ENCODE peak calls at places on chromosome 1, in eight cellular contexts. One of them, this sample, is unnamed.

GRCh38 chr1:17167783-17168479 is 37.0 kb upstream of the PADI1 start:
- DNase-seq in upper lobe of left lung: no peak
- DNase-seq in tibial nerve: no peak
- DNase-seq in A549: peak; percentile 80
- DNase-seq in adrenal gland: peak; percentile 71
- DNase-seq in esophagus squamous epithelium: no peak
- DNase-seq in K562: no peak
- DNase-seq in IMR-90: peak; percentile 88
- DNase-seq in this sample: peak; percentile 67

GRCh38 chr1:17587693-17588047 is 48.2 kb downstream of the ARHGEF10L start:
- DNase-seq in upper lobe of left lung: no peak
- DNase-seq in IMR-90: peak; percentile 68
- DNase-seq in esophagus squamous epithelium: no peak
- DNase-seq in tibial nerve: no peak
- DNase-seq in K562: no peak
- DNase-seq in adrenal gland: no peak
- DNase-seq in A549: peak; percentile 16
- DNase-seq in this sample: peak; percentile 49

GRCh38 chr1:11930571-11931445 is 3.7 kb upstream of the PLOD1 start:
- DNase-seq in K562: no peak
- DNase-seq in tibial nerve: no peak
- DNase-seq in esophagus squamous epithelium: no peak
- DNase-seq in adrenal gland: no peak
- DNase-seq in IMR-90: peak; percentile 83
- DNase-seq in A549: no peak
- DNase-seq in upper lobe of left lung: no peak
- DNase-seq in this sample: peak; percentile 44

GRCh38 chr1:81553503-81553902 is 247.2 kb upstream of the ADGRL2 start:
- DNase-seq in esophagus squamous epithelium: no peak
- DNase-seq in tibial nerve: no peak
- DNase-seq in K562: no peak
- DNase-seq in A549: no peak
- DNase-seq in adrenal gland: no peak
- DNase-seq in upper lobe of left lung: no peak
- DNase-seq in IMR-90: no peak
- DNase-seq in this sample: no peak

GRCh38 chr1:244833734-244834595 is 1.5 kb upstream of the COX20 start:
- DNase-seq in upper lobe of left lung: peak; percentile 57
- DNase-seq in esophagus squamous epithelium: no peak
- DNase-seq in adrenal gland: peak; percentile 67
- DNase-seq in A549: peak; percentile 87
- DNase-seq in IMR-90: peak; percentile 69
- DNase-seq in tibial nerve: peak; percentile 41
- DNase-seq in K562: peak; percentile 64
- DNase-seq in this sample: peak; percentile 34

GRCh38 chr1:185338719-185339622 is 21.9 kb upstream of the IVNS1ABP start:
- DNase-seq in tibial nerve: peak; percentile 40
- DNase-seq in esophagus squamous epithelium: no peak
- DNase-seq in upper lobe of left lung: peak; percentile 78
- DNase-seq in IMR-90: no peak
- DNase-seq in K562: no peak
- DNase-seq in A549: no peak
- DNase-seq in adrenal gland: peak; percentile 49
- DNase-seq in this sample: no peak

GRCh38 chr1:7120863-7121621 is 335.8 kb downstream of the CAMTA1 start:
- DNase-seq in K562: peak; percentile 23
- DNase-seq in adrenal gland: peak; percentile 26
- DNase-seq in A549: no peak
- DNase-seq in tibial nerve: no peak
- DNase-seq in IMR-90: no peak
- DNase-seq in upper lobe of left lung: no peak
- DNase-seq in esophagus squamous epithelium: no peak
- DNase-seq in this sample: no peak

GRCh38 chr1:55632906-55633305 is 417.7 kb upstream of the USP24 start:
- DNase-seq in tibial nerve: no peak
- DNase-seq in A549: no peak
- DNase-seq in esophagus squamous epithelium: no peak
- DNase-seq in upper lobe of left lung: no peak
- DNase-seq in adrenal gland: no peak
- DNase-seq in IMR-90: peak; percentile 12
- DNase-seq in K562: no peak
- DNase-seq in this sample: no peak

GRCh38 chr1:89607888-89608626 is 24.9 kb upstream of the LRRC8C start:
- DNase-seq in esophagus squamous epithelium: no peak
- DNase-seq in adrenal gland: peak; percentile 62
- DNase-seq in K562: no peak
- DNase-seq in upper lobe of left lung: peak; percentile 30
- DNase-seq in tibial nerve: no peak
- DNase-seq in IMR-90: peak; percentile 31
- DNase-seq in A549: no peak
- DNase-seq in this sample: no peak

GRCh38 chr1:16449065-16449464 is 8.5 kb downstream of the NECAP2 start:
- DNase-seq in K562: no peak
- DNase-seq in upper lobe of left lung: no peak
- DNase-seq in tibial nerve: no peak
- DNase-seq in A549: no peak
- DNase-seq in esophagus squamous epithelium: no peak
- DNase-seq in adrenal gland: no peak
- DNase-seq in IMR-90: no peak
- DNase-seq in this sample: no peak

GRCh38 chr1:94927405-94928175 is 680 bp upstream of the CNN3 start:
- DNase-seq in K562: no peak
- DNase-seq in esophagus squamous epithelium: no peak
- DNase-seq in tibial nerve: peak; percentile 39
- DNase-seq in IMR-90: peak; percentile 67
- DNase-seq in A549: peak; percentile 27
- DNase-seq in upper lobe of left lung: no peak
- DNase-seq in adrenal gland: no peak
- DNase-seq in this sample: no peak

GRCh38 chr1:84481317-84481716 is 2.3 kb downstream of the RPF1 start:
- DNase-seq in A549: no peak
- DNase-seq in upper lobe of left lung: no peak
- DNase-seq in esophagus squamous epithelium: no peak
- DNase-seq in adrenal gland: no peak
- DNase-seq in tibial nerve: no peak
- DNase-seq in K562: peak; percentile 70
- DNase-seq in IMR-90: no peak
- DNase-seq in this sample: no peak

GRCh38 chr1:81949421-81949820 is 148.7 kb downstream of the ADGRL2 start:
- DNase-seq in adrenal gland: peak; percentile 10
- DNase-seq in A549: no peak
- DNase-seq in tibial nerve: no peak
- DNase-seq in IMR-90: no peak
- DNase-seq in K562: no peak
- DNase-seq in esophagus squamous epithelium: no peak
- DNase-seq in upper lobe of left lung: no peak
- DNase-seq in this sample: no peak

GRCh38 chr1:236164273-236164672 is 21.9 kb downstream of the GPR137B start:
- DNase-seq in esophagus squamous epithelium: no peak
- DNase-seq in K562: no peak
- DNase-seq in tibial nerve: no peak
- DNase-seq in adrenal gland: peak; percentile 53
- DNase-seq in A549: no peak
- DNase-seq in IMR-90: no peak
- DNase-seq in upper lobe of left lung: no peak
- DNase-seq in this sample: no peak

GRCh38 chr1:59285691-59286090 is 11.2 kb upstream of the FGGY start:
- DNase-seq in tibial nerve: no peak
- DNase-seq in upper lobe of left lung: no peak
- DNase-seq in K562: no peak
- DNase-seq in esophagus squamous epithelium: no peak
- DNase-seq in adrenal gland: no peak
- DNase-seq in A549: no peak
- DNase-seq in IMR-90: peak; percentile 56
- DNase-seq in this sample: no peak

GRCh38 chr1:45880930-45881329 is 77.5 kb downstream of the MAST2 start:
- DNase-seq in K562: no peak
- DNase-seq in adrenal gland: no peak
- DNase-seq in esophagus squamous epithelium: no peak
- DNase-seq in tibial nerve: no peak
- DNase-seq in A549: no peak
- DNase-seq in upper lobe of left lung: no peak
- DNase-seq in IMR-90: peak; percentile 75
- DNase-seq in this sample: no peak

GRCh38 chr1:41073971-41074370 is 52.4 kb upstream of the SLFNL1 start:
- DNase-seq in esophagus squamous epithelium: no peak
- DNase-seq in upper lobe of left lung: no peak
- DNase-seq in tibial nerve: no peak
- DNase-seq in IMR-90: peak; percentile 79
- DNase-seq in adrenal gland: no peak
- DNase-seq in A549: peak; percentile 21
- DNase-seq in K562: no peak
- DNase-seq in this sample: peak; percentile 33

GRCh38 chr1:59063501-59063900 is 233.4 kb upstream of the FGGY start:
- DNase-seq in upper lobe of left lung: no peak
- DNase-seq in K562: no peak
- DNase-seq in A549: no peak
- DNase-seq in IMR-90: no peak
- DNase-seq in tibial nerve: no peak
- DNase-seq in adrenal gland: no peak
- DNase-seq in esophagus squamous epithelium: no peak
- DNase-seq in this sample: no peak

GRCh38 chr1:145997156-145998023 is 1.0 kb upstream of the TXNIP start:
- DNase-seq in esophagus squamous epithelium: no peak
- DNase-seq in adrenal gland: no peak
- DNase-seq in upper lobe of left lung: peak; percentile 67
- DNase-seq in K562: peak; percentile 62
- DNase-seq in IMR-90: no peak
- DNase-seq in A549: no peak
- DNase-seq in tibial nerve: peak; percentile 71
- DNase-seq in this sample: no peak
- TF ChIP-seq POLR2A in esophagus squamous epithelium: peak; percentile 64
- TF ChIP-seq POLR2A in adrenal gland: no peak
- TF ChIP-seq POLR2A in upper lobe of left lung: no peak
- TF ChIP-seq POLR2A in K562: no peak
- TF ChIP-seq POLR2A in IMR-90: no peak
- TF ChIP-seq POLR2A in A549: no peak
- TF ChIP-seq POLR2A in tibial nerve: no peak
- TF ChIP-seq POLR2A in this sample: no peak

DNA sequence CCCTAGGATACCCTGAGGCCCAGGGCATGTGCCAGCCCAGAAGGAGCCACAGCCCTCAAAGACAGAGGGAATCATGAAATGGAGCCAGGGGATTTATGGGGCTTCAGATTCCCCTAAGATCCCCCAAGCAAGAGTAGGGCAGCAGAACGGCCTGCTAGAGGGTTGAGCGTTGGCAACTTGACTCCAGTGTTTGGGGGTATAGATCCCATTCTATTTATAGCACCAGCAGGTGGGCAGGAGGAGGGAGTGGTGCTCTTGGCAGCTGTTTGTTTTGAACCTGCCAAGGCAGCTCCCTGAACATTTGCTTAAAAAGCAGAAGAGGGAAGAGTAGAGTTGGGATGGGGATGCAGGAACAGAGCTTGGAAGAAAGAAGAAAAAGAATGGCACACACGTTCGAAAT is 33.7 kb downstream of the GLUL start:
- DNase-seq in upper lobe of left lung: no peak
- DNase-seq in K562: no peak
- DNase-seq in esophagus squamous epithelium: no peak
- DNase-seq in A549: no peak
- DNase-seq in adrenal gland: no peak
- DNase-seq in tibial nerve: no peak
- DNase-seq in IMR-90: no peak
- DNase-seq in this sample: no peak
- TF ChIP-seq POLR2A in upper lobe of left lung: no peak
- TF ChIP-seq POLR2A in K562: no peak
- TF ChIP-seq POLR2A in esophagus squamous epithelium: no peak
- TF ChIP-seq POLR2A in A549: no peak
- TF ChIP-seq POLR2A in adrenal gland: no peak
- TF ChIP-seq POLR2A in tibial nerve: no peak
- TF ChIP-seq POLR2A in IMR-90: no peak
- TF ChIP-seq POLR2A in this sample: no peak

GRCh38 chr1:154972517-154973343 is 1.8 kb upstream of the CKS1B start:
- DNase-seq in tibial nerve: peak; percentile 44
- DNase-seq in IMR-90: peak; percentile 95
- DNase-seq in esophagus squamous epithelium: no peak
- DNase-seq in K562: no peak
- DNase-seq in adrenal gland: peak; percentile 93
- DNase-seq in A549: peak; percentile 97
- DNase-seq in upper lobe of left lung: peak; percentile 90
- DNase-seq in this sample: peak; percentile 71
- TF ChIP-seq POLR2A in tibial nerve: no peak
- TF ChIP-seq POLR2A in IMR-90: peak; percentile 46
- TF ChIP-seq POLR2A in esophagus squamous epithelium: peak; percentile 41
- TF ChIP-seq POLR2A in K562: no peak
- TF ChIP-seq POLR2A in adrenal gland: peak; percentile 77
- TF ChIP-seq POLR2A in A549: no peak
- TF ChIP-seq POLR2A in upper lobe of left lung: no peak
- TF ChIP-seq POLR2A in this sample: peak; percentile 38

GRCh38 chr1:10578070-10578469 is 103.3 kb downstream of the PEX14 start:
- DNase-seq in IMR-90: no peak
- DNase-seq in K562: no peak
- DNase-seq in upper lobe of left lung: no peak
- DNase-seq in adrenal gland: no peak
- DNase-seq in esophagus squamous epithelium: no peak
- DNase-seq in tibial nerve: no peak
- DNase-seq in A549: no peak
- DNase-seq in this sample: no peak
- TF ChIP-seq POLR2A in IMR-90: no peak
- TF ChIP-seq POLR2A in K562: no peak
- TF ChIP-seq POLR2A in upper lobe of left lung: no peak
- TF ChIP-seq POLR2A in adrenal gland: no peak
- TF ChIP-seq POLR2A in esophagus squamous epithelium: no peak
- TF ChIP-seq POLR2A in tibial nerve: no peak
- TF ChIP-seq POLR2A in A549: no peak
- TF ChIP-seq POLR2A in this sample: no peak

GRCh38 chr1:207058252-207058651 is 5.2 kb downstream of the PFKFB2 start:
- DNase-seq in IMR-90: no peak
- DNase-seq in K562: no peak
- DNase-seq in A549: no peak
- DNase-seq in tibial nerve: no peak
- DNase-seq in upper lobe of left lung: no peak
- DNase-seq in esophagus squamous epithelium: no peak
- DNase-seq in adrenal gland: peak; percentile 25
- DNase-seq in this sample: no peak

GRCh38 chr1:207058878-207059867 is 6.1 kb downstream of the PFKFB2 start:
- DNase-seq in adrenal gland: no peak
- DNase-seq in esophagus squamous epithelium: no peak
- DNase-seq in K562: peak; percentile 43
- DNase-seq in IMR-90: no peak
- DNase-seq in upper lobe of left lung: no peak
- DNase-seq in tibial nerve: no peak
- DNase-seq in A549: no peak
- DNase-seq in this sample: no peak

GRCh38 chr1:207055386-207056001 is 2.4 kb downstream of the PFKFB2 start:
- DNase-seq in esophagus squamous epithelium: no peak
- DNase-seq in A549: no peak
- DNase-seq in IMR-90: no peak
- DNase-seq in adrenal gland: no peak
- DNase-seq in upper lobe of left lung: no peak
- DNase-seq in tibial nerve: no peak
- DNase-seq in K562: no peak
- DNase-seq in this sample: no peak

GRCh38 chr1:207054476-207054875 is 1.4 kb downstream of the PFKFB2 start:
- DNase-seq in esophagus squamous epithelium: no peak
- DNase-seq in K562: no peak
- DNase-seq in tibial nerve: no peak
- DNase-seq in adrenal gland: no peak
- DNase-seq in IMR-90: no peak
- DNase-seq in A549: no peak
- DNase-seq in upper lobe of left lung: no peak
- DNase-seq in this sample: no peak

GRCh38 chr1:207056673-207057072 is 3.6 kb downstream of the PFKFB2 start:
- DNase-seq in esophagus squamous epithelium: no peak
- DNase-seq in adrenal gland: no peak
- DNase-seq in IMR-90: no peak
- DNase-seq in A549: no peak
- DNase-seq in K562: no peak
- DNase-seq in tibial nerve: no peak
- DNase-seq in upper lobe of left lung: no peak
- DNase-seq in this sample: no peak
- TF ChIP-seq POLR2A in esophagus squamous epithelium: no peak
- TF ChIP-seq POLR2A in adrenal gland: no peak
- TF ChIP-seq POLR2A in IMR-90: no peak
- TF ChIP-seq POLR2A in A549: no peak
- TF ChIP-seq POLR2A in K562: no peak
- TF ChIP-seq POLR2A in tibial nerve: no peak
- TF ChIP-seq POLR2A in upper lobe of left lung: no peak
- TF ChIP-seq POLR2A in this sample: no peak

This sample was measured in H54.